ENCODE peak calls at places on chromosomes 12 and 14, in four cellular contexts. W is effector memory CD4-positive, alpha-beta T cell; F is aorta; T is A549. M is an unnamed sample. For H3K4me1, the result is how much of the 10 kb centered on the place peaks cover.

GRCh38 chr12:25817166-25817565 is 141.3 kb upstream of the RASSF8 start:
- DNase-seq in W (no peak), F (no peak), T (no peak), M (no peak)

GRCh38 chr12:43722621-43723020 is 36.0 kb downstream of the PUS7L start:
- DNase-seq in W (no peak), F (no peak), T (no peak), M (no peak)

GRCh38 chr12:127231366-127231765 is 1035.6 kb upstream of the TMEM132C start:
- DNase-seq in W (no peak), F (no peak), T (no peak), M (no peak)

GRCh38 chr12:2526371-2526770 is 268.4 kb upstream of the FKBP4 start:
- DNase-seq in W (no peak), F (no peak), T (no peak), M (no peak)

GRCh38 chr14:31465113-31465512 is 7.8 kb upstream of the DTD2 start:
- DNase-seq in W (no peak), F (no peak), T (no peak), M (no peak)

GRCh38 chr12:22046968-22047390 is 961 bp downstream of the CMAS start:
- DNase-seq in W (no peak), F (no peak), T (no peak), M (no peak)

GRCh38 chr12:66405395-66405794 is 103.1 kb downstream of the HELB start:
- DNase-seq in W (no peak), F (no peak), T (no peak), M (no peak)

GRCh38 chr12:120262852-120263724 is 2.4 kb downstream of the PXN start:
- DNase-seq in W (no peak), F (peak), T (no peak), M (no peak)

GRCh38 chr12:24631691-24632090 is 317.2 kb downstream of the BCAT1 start:
- DNase-seq in W (no peak), F (no peak), T (no peak), M (no peak)

GRCh38 chr14:57943038-57943437 is 77.1 kb upstream of the SLC35F4 start:
- DNase-seq in W (no peak), F (no peak), T (no peak), M (no peak)

GRCh38 chr12:47549258-47549657 is 156.6 kb downstream of the RPAP3 start:
- DNase-seq in W (no peak), F (no peak), T (no peak), M (no peak)

GRCh38 chr14:103422981-103423600 is 37.9 kb downstream of the MARK3 start:
- DNase-seq in W (no peak), F (no peak), T (no peak), M (no peak)

GRCh38 chr12:19925881-19926665 is 442.3 kb upstream of the PDE3A start:
- DNase-seq in W (no peak), F (no peak), T (no peak), M (no peak)

GRCh38 chr12:4037747-4038312 is 164.6 kb upstream of the PARP11 start:
- DNase-seq in W (no peak), F (no peak), T (peak), M (peak)

GRCh38 chr12:64104376-64104775 is 117.7 kb downstream of the KICS2 start:
- DNase-seq in W (no peak), F (no peak), T (no peak), M (no peak)

GRCh38 chr12:32874083-32874482 is 22.5 kb downstream of the PKP2 start:
- DNase-seq in W (no peak), F (no peak), T (no peak), M (no peak)

GRCh38 chr12:32875990-32876389 is 20.6 kb downstream of the PKP2 start:
- DNase-seq in W (no peak), F (no peak), T (no peak), M (no peak)

GRCh38 chr12:32881107-32881506 is 15.5 kb downstream of the PKP2 start:
- DNase-seq in W (no peak), F (no peak), T (no peak), M (no peak)

GRCh38 chr12:32874926-32875325 is 21.7 kb downstream of the PKP2 start:
- DNase-seq in W (no peak), F (no peak), T (no peak), M (no peak)

GRCh38 chr12:32877670-32878459 is 18.7 kb downstream of the PKP2 start:
- DNase-seq in W (no peak), F (no peak), T (no peak), M (no peak)
- H3K4me3 ChIP-seq in W (no peak), F (no peak), T (no peak), M (no peak)

DNA sequence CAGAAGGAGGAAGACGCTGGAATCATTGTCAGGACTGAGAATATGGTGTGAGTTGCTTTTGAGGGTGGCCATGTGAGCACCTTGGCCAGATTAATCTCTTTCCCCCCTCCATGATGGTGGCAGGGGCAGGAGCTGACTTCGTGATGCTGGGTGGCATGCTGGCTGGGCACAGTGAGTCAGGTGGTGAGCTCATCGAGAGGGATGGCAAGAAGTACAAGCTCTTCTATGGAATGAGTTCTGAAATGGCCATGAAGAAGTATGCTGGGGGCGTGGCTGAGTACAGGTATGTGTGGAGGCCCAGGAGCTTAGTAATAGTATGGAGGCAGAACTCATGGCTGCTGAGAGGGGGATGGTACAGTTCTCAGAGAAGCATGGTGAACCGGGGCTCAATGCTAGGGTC is 4.3 kb downstream of the TINF2 start:
- DNase-seq in W (no peak), F (no peak), T (no peak), M (no peak)
- H3K4me1 ChIP-seq in W (under half), F (under half), T (under half), M (half or more)

GRCh38 chr14:38053684-38054083 is 154.0 kb upstream of the SSTR1 start:
- DNase-seq in W (no peak), F (no peak), T (no peak), M (no peak)
- H3K27ac ChIP-seq in W (no peak), F (no peak), T (no peak), M (no peak)

GRCh38 chr14:80455031-80455430 is 243.7 kb upstream of the DIO2 start:
- DNase-seq in W (no peak), F (no peak), T (no peak), M (no peak)
- H3K4me3 ChIP-seq in W (no peak), F (no peak), T (no peak), M (no peak)

DNA sequence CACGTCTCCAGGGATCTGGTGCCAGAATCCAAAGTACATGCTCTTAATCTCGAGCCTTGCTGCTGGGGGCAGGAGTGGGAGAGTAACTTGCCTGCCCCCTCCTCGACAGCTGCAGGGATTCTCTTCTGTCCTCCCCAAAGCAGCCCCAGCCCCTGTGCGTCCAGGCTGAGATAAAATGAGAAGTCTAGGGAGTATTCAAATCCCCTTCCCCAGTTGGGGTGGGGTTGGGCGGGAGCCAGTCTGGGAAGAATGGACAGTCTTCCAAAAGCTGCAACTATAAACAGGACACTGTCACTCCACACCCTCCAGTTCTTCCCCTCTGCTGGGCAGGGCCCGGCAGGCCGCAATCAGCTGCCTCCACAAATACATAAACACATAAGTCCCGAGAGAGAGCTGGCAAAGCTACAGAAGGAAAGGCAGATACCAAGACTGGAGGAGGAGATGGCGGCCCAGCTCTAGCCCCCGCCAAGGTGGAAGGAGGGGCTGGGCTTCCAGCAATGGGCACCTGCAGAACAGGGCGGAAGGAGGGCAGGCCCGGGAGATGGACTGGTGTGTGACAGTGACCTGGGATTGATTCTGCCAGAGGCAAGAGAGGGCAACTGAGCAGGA is 12.7 kb downstream of the LTBP2 start:
- DNase-seq in W (no peak), F (no peak), T (no peak), M (no peak)
- H3K4me1 ChIP-seq in W (under half), F (under half), T (under half), M (under half)

GRCh38 chr12:53532524-53533445 is 25.5 kb upstream of the NPFF start:
- DNase-seq in W (no peak), F (no peak), T (no peak), M (no peak)

GRCh38 chr12:53538209-53538689 is 31.0 kb upstream of the NPFF start:
- DNase-seq in W (no peak), F (no peak), T (no peak), M (no peak)

GRCh38 chr12:53539526-53539925 is 32.2 kb upstream of the NPFF start:
- DNase-seq in W (no peak), F (no peak), T (no peak), M (no peak)

GRCh38 chr12:53533476-53533875 is 26.2 kb upstream of the NPFF start:
- DNase-seq in W (no peak), F (no peak), T (no peak), M (no peak)

DNA sequence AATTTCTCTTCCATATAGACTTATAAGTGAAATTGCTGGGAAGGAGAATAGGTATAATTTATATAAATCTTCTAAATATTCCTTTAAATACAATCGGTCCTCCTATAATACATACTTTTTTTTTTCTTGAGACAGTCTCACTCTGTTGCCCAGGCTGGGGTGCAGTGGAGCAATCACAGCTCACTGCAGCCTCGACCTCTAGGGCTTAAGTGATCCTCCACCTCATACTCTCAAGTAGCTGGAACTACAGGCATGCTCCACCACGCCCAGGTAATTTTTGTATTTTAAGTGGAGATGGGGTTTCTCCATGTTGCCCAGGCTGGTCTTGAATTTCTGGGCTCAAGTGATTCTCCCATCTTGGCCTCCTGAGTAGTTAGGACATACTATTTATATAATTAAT is 29.7 kb upstream of the NPFF start:
- DNase-seq in W (no peak), F (no peak), T (no peak), M (no peak)
- H3K27ac ChIP-seq in W (no peak), F (no peak), T (no peak), M (no peak)

DNA sequence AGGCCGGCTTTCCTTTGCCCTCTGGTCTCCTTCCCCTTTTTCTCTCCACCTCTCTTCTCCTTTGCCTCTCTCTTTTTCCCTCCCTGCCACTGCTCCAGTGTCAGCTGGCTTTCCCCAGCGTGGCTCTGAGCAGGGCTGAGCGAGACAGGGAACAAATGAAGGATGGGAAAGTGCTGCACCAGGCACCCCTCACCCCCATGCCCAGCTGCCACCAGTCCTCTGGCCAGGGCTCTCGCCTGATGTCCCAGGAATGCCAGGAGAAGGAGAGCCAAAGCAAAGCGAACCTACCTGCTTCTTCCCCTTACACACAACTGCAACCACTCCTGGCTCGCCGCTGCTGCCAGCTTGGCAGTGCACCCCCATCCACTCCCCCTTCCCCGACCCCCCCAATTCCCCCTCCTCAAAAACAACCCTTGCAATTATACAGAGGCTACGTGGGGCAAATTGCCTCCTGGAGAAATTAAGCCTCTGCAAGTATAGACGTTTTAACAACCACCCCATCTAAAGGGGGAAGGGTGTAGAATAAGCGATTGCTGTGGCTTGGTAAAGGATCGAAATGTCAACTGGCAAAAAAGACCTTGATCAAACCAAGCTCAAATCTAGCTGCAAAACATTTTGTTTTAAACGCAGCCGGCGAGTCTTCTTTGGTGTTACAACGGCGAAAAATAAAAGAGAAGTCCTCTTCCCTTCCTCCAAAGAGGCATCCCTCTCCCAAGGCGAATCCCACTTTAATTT is 3.1 kb downstream of the BCL11B start:
- DNase-seq in W (no peak), F (no peak), T (no peak), M (no peak)
- H3K4me3 ChIP-seq in W (peak), F (no peak), T (no peak), M (peak)

M was measured in CD4-positive, alpha-beta memory T cell.